ENCODE peak calls at places on chromosome 3, in four cellular contexts. D is heart left ventricle; G is fibroblast of lung; Z is effector memory CD4-positive, alpha-beta T cell. J is an unnamed sample.

GRCh38 chr3:16272588-16272987 is 7.6 kb downstream of the OXNAD1 start:
- DNase-seq in D (no peak), G (no peak), Z (no peak), J (no peak)

GRCh38 chr3:11238057-11238456 is 34.1 kb upstream of the ATG7 start:
- DNase-seq in D (no peak), G (peak; percentile 90), Z (no peak), J (no peak)

GRCh38 chr3:52533623-52534280 is at the start of gene NT5DC2:
- DNase-seq in D (peak; percentile 85), G (peak; percentile 64), Z (peak; percentile 54), J (no peak)

GRCh38 chr3:23170306-23170705 is 32.8 kb upstream of the UBE2E2 start:
- DNase-seq in D (no peak), G (no peak), Z (no peak), J (no peak)

GRCh38 chr3:90039994-90040393 is 932.6 kb downstream of the EPHA3 start:
- DNase-seq in D (no peak), G (no peak), Z (no peak), J (no peak)

GRCh38 chr3:178618907-178619306 is 82.7 kb downstream of the KCNMB2 start:
- DNase-seq in D (no peak), G (peak; percentile 53), Z (no peak), J (no peak)

GRCh38 chr3:24601500-24601899 is 106.8 kb upstream of the THRB start:
- DNase-seq in D (no peak), G (peak; percentile 42), Z (no peak), J (no peak)

GRCh38 chr3:103308921-103309320 is 874.1 kb downstream of the ZPLD1 start:
- DNase-seq in D (no peak), G (no peak), Z (no peak), J (no peak)

GRCh38 chr3:14491396-14492190 is 48.5 kb downstream of the GRIP2 start:
- DNase-seq in D (no peak), G (no peak), Z (no peak), J (no peak)

GRCh38 chr3:72976182-72976825 is 20.3 kb upstream of the PPP4R2 start:
- DNase-seq in D (no peak), G (peak; percentile 23), Z (no peak), J (no peak)

GRCh38 chr3:101936419-101937331 is 87.4 kb downstream of the NFKBIZ start:
- DNase-seq in D (no peak), G (peak; percentile 95), Z (no peak), J (no peak)

GRCh38 chr3:44029100-44029499 is 212.6 kb upstream of the TOPAZ1 start:
- DNase-seq in D (no peak), G (no peak), Z (no peak), J (no peak)

GRCh38 chr3:181615666-181616065 is 96.1 kb upstream of the SOX2 start:
- DNase-seq in D (no peak), G (no peak), Z (no peak), J (no peak)

GRCh38 chr3:81760924-81761903 is at the start of gene GBE1:
- DNase-seq in D (peak; percentile 95), G (peak; percentile 98), Z (peak; percentile 81), J (peak; percentile 68)

GRCh38 chr3:193711165-193711485 is 118.1 kb downstream of the OPA1 start:
- DNase-seq in D (no peak), G (no peak), Z (no peak), J (no peak)

GRCh38 chr3:71050521-71051258 is 532.8 kb downstream of the FOXP1 start:
- DNase-seq in D (no peak), G (peak; percentile 83), Z (no peak), J (peak; percentile 30)

GRCh38 chr3:197426161-197426566 is 127.8 kb upstream of the DLG1 start:
- DNase-seq in D (no peak), G (no peak), Z (no peak), J (no peak)

GRCh38 chr3:11545186-11545851 is 98.4 kb downstream of the VGLL4 start:
- DNase-seq in D (no peak), G (no peak), Z (no peak), J (no peak)

GRCh38 chr3:9030034-9030433 is 66.8 kb upstream of the RAD18 start:
- DNase-seq in D (no peak), G (no peak), Z (no peak), J (no peak)

GRCh38 chr3:36906504-36907149 is 38.2 kb downstream of the TRANK1 start:
- DNase-seq in D (no peak), G (peak; percentile 81), Z (no peak), J (no peak)

GRCh38 chr3:6425289-6425820 is 435.6 kb upstream of the GRM7 start:
- DNase-seq in D (no peak), G (no peak), Z (no peak), J (no peak)

GRCh38 chr3:146491303-146491702 is 21.9 kb upstream of the PLSCR2 start:
- DNase-seq in D (no peak), G (peak; percentile 80), Z (no peak), J (no peak)

GRCh38 chr3:174776123-174776522 is 83.0 kb upstream of the NAALADL2 start:
- DNase-seq in D (no peak), G (no peak), Z (no peak), J (no peak)

GRCh38 chr3:171000281-171000680 is 26.2 kb downstream of the SLC2A2 start:
- DNase-seq in D (no peak), G (no peak), Z (no peak), J (no peak)

GRCh38 chr3:19065027-19065426 is 83.3 kb upstream of the KCNH8 start:
- DNase-seq in D (no peak), G (no peak), Z (no peak), J (no peak)

GRCh38 chr3:155428558-155428957 is 135.1 kb upstream of the STRIT1 start:
- DNase-seq in D (no peak), G (peak; percentile 24), Z (no peak), J (no peak)

GRCh38 chr3:51619983-51620382 is 51.1 kb upstream of the TEX264 start:
- DNase-seq in D (no peak), G (no peak), Z (no peak), J (no peak)

GRCh38 chr3:197793246-197793645 is 2.2 kb downstream of the LRCH3 start:
- DNase-seq in D (no peak), G (peak; percentile 58), Z (no peak), J (no peak)

GRCh38 chr3:86554346-86554745 is 436.6 kb downstream of the VGLL3 start:
- DNase-seq in D (no peak), G (no peak), Z (no peak), J (no peak)

GRCh38 chr3:152513301-152513960 is 244.7 kb downstream of the MBNL1 start:
- DNase-seq in D (no peak), G (no peak), Z (no peak), J (no peak)

GRCh38 chr3:108475220-108475782 is 35.1 kb downstream of the MYH15 start:
- DNase-seq in D (no peak), G (no peak), Z (no peak), J (no peak)

GRCh38 chr3:30440880-30441279 is 165.5 kb upstream of the TGFBR2 start:
- DNase-seq in D (peak; percentile 45), G (no peak), Z (no peak), J (no peak)

GRCh38 chr3:28668377-28668721 is 319.7 kb upstream of the AZI2 start:
- DNase-seq in D (no peak), G (no peak), Z (no peak), J (no peak)

GRCh38 chr3:77536038-77536775 is 496.3 kb downstream of the ROBO2 start:
- DNase-seq in D (no peak), G (no peak), Z (no peak), J (no peak)

GRCh38 chr3:109900774-109901173 is 563.4 kb upstream of the DPPA4 start:
- DNase-seq in D (no peak), G (no peak), Z (no peak), J (no peak)

GRCh38 chr3:4343258-4343657 is 40.1 kb downstream of the SETMAR start:
- DNase-seq in D (no peak), G (peak; percentile 17), Z (no peak), J (no peak)

DNA sequence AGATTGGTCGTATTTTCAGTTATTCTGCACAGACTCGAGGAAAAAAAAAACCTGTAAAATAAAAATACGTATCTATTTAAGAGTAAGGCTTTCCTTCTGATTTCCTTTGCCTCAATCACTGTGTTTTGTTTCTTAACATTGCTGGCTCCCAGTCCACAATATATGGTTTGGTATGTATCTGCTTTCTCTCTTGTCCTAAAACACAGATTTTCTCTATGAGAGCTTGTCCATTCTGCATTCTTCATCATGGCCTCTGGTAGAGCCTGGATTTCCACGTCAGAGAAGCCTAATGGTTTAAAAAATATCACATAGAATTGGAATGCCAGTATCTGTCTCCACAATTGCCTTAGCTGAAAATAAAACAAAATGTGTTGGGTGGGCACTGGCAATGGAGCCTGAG is 1.8 kb downstream of the CD200 start:
- DNase-seq in D (no peak), G (no peak), Z (no peak), J (no peak)
- H3K27ac ChIP-seq in D (peak overlapping the region; percentile 70), G (no peak overlapping the region), Z (no peak overlapping the region), J (peak overlapping the region; percentile 94)

DNA sequence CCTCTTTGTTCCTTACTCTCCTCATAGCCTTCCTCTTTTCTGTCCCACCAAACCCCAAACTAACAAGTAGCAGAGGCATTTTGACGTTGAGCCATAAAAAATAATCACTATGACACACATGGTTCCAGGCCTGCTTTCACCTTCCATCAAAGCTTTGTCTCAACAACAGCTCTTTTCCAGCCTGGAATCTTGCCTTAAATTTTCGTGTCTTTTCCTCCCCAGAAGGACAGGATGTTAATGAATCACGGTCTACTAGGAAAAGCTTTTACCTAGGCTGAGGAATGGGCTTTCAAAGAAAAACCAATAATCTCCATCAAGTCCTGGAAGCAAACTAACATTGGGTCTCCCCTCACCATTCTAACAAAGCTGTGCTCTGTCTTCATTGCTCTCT is 107.1 kb upstream of the SLC4A7 start:
- DNase-seq in D (no peak), G (no peak), Z (no peak), J (no peak)
- H3K27ac ChIP-seq in D (peak overlapping the region; percentile 65), G (no peak overlapping the region), Z (peak overlapping the region; percentile 21), J (peak overlapping the region; percentile 72)

GRCh38 chr3:177596248-177596821 is 399.1 kb upstream of the TBL1XR1 start:
- DNase-seq in D (no peak), G (no peak), Z (no peak), J (no peak)
- H3K27ac ChIP-seq in D (peak overlapping the region; percentile 42), G (peak overlapping the region; percentile 47), Z (no peak overlapping the region), J (no peak overlapping the region)

GRCh38 chr3:46370784-46371183 is at the start of gene CCR5:
- DNase-seq in D (no peak), G (no peak), Z (no peak), J (no peak)
- H3K27ac ChIP-seq in D (peak within 1 kb of the TSS; percentile 37), G (no peak within 1 kb of the TSS), Z (peak within 1 kb of the TSS; percentile 54), J (peak within 1 kb of the TSS; percentile 47)

GRCh38 chr3:126983653-126984390 is 907 bp downstream of the PLXNA1 start:
- DNase-seq in D (no peak), G (peak; percentile 43), Z (peak; percentile 33), J (no peak)
- H3K27ac ChIP-seq in D (peak overlapping the region; percentile 34), G (peak overlapping the region; percentile 50), Z (peak overlapping the region; percentile 11), J (no peak overlapping the region)

GRCh38 chr3:42582474-42583070 is 805 bp upstream of the SEC22C start:
- DNase-seq in D (no peak), G (no peak), Z (no peak), J (no peak)
- H3K27ac ChIP-seq in D (peak overlapping the region; percentile 81), G (peak overlapping the region; percentile 92), Z (peak overlapping the region; percentile 93), J (peak overlapping the region; percentile 82)